ENCODE peak calls at places on chromosomes 13 and 19, in seven cellular contexts. S is ovary, I is Kasumi-1, Y is amniotic stem cell, D is left lobe of liver, T is T-helper 2 cell, P is aorta. X is an unnamed sample.
A peak's percentile ranks its signal among the peaks of the same experiment; 100 is the strongest.

GRCh38 chr19:32566246-32566830 is 14.7 kb upstream of the PDCD5 start:
- DNase-seq in I (no peak), S (no peak), Y (no peak), T (no peak), D (peak; percentile 16), P (no peak), X (no peak)

GRCh38 chr13:45299194-45299593 is 41.8 kb downstream of the TPT1 start:
- DNase-seq in D (no peak), P (no peak), S (no peak), T (no peak), I (no peak), Y (no peak), X (no peak)

GRCh38 chr13:52646967-52647366 is 4.7 kb downstream of the HNRNPA1L2 start:
- DNase-seq in T (no peak), S (no peak), D (no peak), Y (no peak), P (no peak), I (no peak), X (no peak)

GRCh38 chr13:109802936-109803335 is 16.6 kb upstream of the IRS2 start:
- DNase-seq in P (no peak), T (no peak), Y (no peak), S (no peak), I (no peak), D (no peak), X (no peak)

GRCh38 chr19:1213391-1214286 is 8.1 kb downstream of the STK11 start:
- DNase-seq in I (peak; percentile 88), T (peak; percentile 24), S (peak; percentile 44), D (no peak), Y (no peak), P (peak; percentile 93), X (peak; percentile 44)

GRCh38 chr19:42512743-42513304 is 15.5 kb downstream of the CEACAM1 start:
- DNase-seq in P (no peak), T (no peak), D (no peak), S (no peak), I (no peak), Y (no peak), X (no peak)

GRCh38 chr13:52599037-52599852 is 43.0 kb upstream of the HNRNPA1L2 start:
- DNase-seq in I (no peak), P (no peak), T (no peak), D (no peak), Y (no peak), S (no peak), X (no peak)

GRCh38 chr13:50654341-50654740 is 189.2 kb downstream of the DLEU7 start:
- DNase-seq in P (no peak), Y (no peak), S (no peak), I (no peak), T (no peak), D (no peak), X (no peak)

GRCh38 chr13:26965976-26966375 is 205.4 kb upstream of the GPR12 start:
- DNase-seq in T (no peak), I (no peak), S (peak; percentile 82), D (peak; percentile 74), Y (no peak), P (no peak), X (no peak)

GRCh38 chr13:49373699-49374098 is 70.2 kb downstream of the CAB39L start:
- DNase-seq in S (no peak), D (no peak), P (no peak), T (no peak), Y (no peak), I (no peak), X (no peak)

GRCh38 chr13:73535341-73535740 is 476.5 kb downstream of the KLF5 start:
- DNase-seq in I (no peak), P (no peak), D (no peak), Y (no peak), S (no peak), T (no peak), X (no peak)

GRCh38 chr13:30153871-30154426 is 153.4 kb downstream of the KATNAL1 start:
- DNase-seq in S (no peak), Y (no peak), D (no peak), T (no peak), P (no peak), I (no peak), X (no peak)